ENCODE peak calls at places on chromosomes 1 and 21, in four cellular contexts. K is fibroblast of pulmonary artery, D is NCI-H1417, T is left ventricle myocardium superior. F is an unnamed sample.

GRCh38 chr1:109508001-109508872 is 1.3 kb downstream of the AMIGO1 start:
- DNase-seq in T (no peak), D (no peak), K (no peak), F (no peak)

GRCh38 chr1:32775640-32776337 is 41.4 kb downstream of the YARS1 start:
- DNase-seq in T (no peak), D (no peak), K (no peak), F (no peak)

GRCh38 chr1:26536081-26536480 is 6.5 kb downstream of the RPS6KA1 start:
- DNase-seq in K (no peak), T (no peak), D (no peak), F (no peak)

GRCh38 chr1:46652321-46653100 is 15.7 kb downstream of the ATPAF1 start:
- DNase-seq in D (no peak), K (no peak), T (no peak), F (no peak)

GRCh38 chr1:248631354-248632041 is 3.4 kb downstream of the OR2T11 start:
- DNase-seq in T (no peak), D (no peak), K (no peak), F (peak)

GRCh38 chr1:246417152-246417812 is 89.8 kb downstream of the SMYD3 start:
- DNase-seq in D (no peak), K (peak), T (no peak), F (no peak)

GRCh38 chr1:61743716-61744620 is 1.7 kb downstream of the PATJ start:
- DNase-seq in T (no peak), D (no peak), K (no peak), F (no peak)

GRCh38 chr1:64936958-64937357 is 29.4 kb downstream of the JAK1 start:
- DNase-seq in D (no peak), T (no peak), K (peak), F (no peak)

GRCh38 chr1:211939876-211940468 is 95.4 kb downstream of the INTS7 start:
- DNase-seq in D (peak), T (no peak), K (no peak), F (no peak)

GRCh38 chr1:192905049-192905448 is 96.2 kb downstream of the RGS2 start:
- DNase-seq in D (no peak), T (no peak), K (peak), F (no peak)

GRCh38 chr1:167186771-167187170 is 33.9 kb upstream of the POU2F1 start:
- DNase-seq in D (no peak), K (no peak), T (no peak), F (no peak)

GRCh38 chr1:222634180-222635013 is 16.5 kb downstream of the MIA3 start:
- DNase-seq in K (peak), D (peak), T (no peak), F (peak)

GRCh38 chr1:174247472-174247871 is 88.2 kb downstream of the RABGAP1L start:
- DNase-seq in K (no peak), D (no peak), T (no peak), F (no peak)

GRCh38 chr21:32803651-32804050 is 32.1 kb upstream of the PAXBP1 start:
- DNase-seq in T (no peak), K (peak), D (no peak), F (no peak)